ENCODE peak calls at places on chromosomes 1 and 21, in six cellular contexts. R is CD8-positive, alpha-beta memory T cell; L is adrenal gland; P is PC-9; K is HCT116; G is effector memory CD4-positive, alpha-beta T cell. F is an unnamed sample.

GRCh38 chr1:22450421-22451021 is 1.1 kb upstream of the ZBTB40 start:
- DNase-seq in R (no peak), L (peak), P (no peak), K (no peak), G (no peak), F (no peak)

GRCh38 chr1:3540876-3541275 is 70.4 kb downstream of the MEGF6 start:
- DNase-seq in R (no peak), L (no peak), P (peak), K (no peak), G (no peak), F (no peak)

GRCh38 chr1:2187619-2188018 is 7.0 kb downstream of the FAAP20 start:
- DNase-seq in R (no peak), L (no peak), P (no peak), K (no peak), G (no peak), F (no peak)

GRCh38 chr1:190377294-190377693 is 100.4 kb downstream of the BRINP3 start:
- DNase-seq in R (no peak), L (no peak), P (no peak), K (no peak), G (no peak), F (no peak)

GRCh38 chr1:176206006-176206960 is 803 bp downstream of the COP1 start:
- DNase-seq in R (no peak), L (peak), P (peak), K (no peak), G (no peak), F (peak)

GRCh38 chr1:202105571-202106339 is 17.0 kb upstream of the GPR37L1 start:
- DNase-seq in R (no peak), L (peak), P (peak), K (peak), G (no peak), F (no peak)

GRCh38 chr1:164495915-164496314 is 63.1 kb upstream of the PBX1 start:
- DNase-seq in R (no peak), L (no peak), P (no peak), K (no peak), G (no peak), F (no peak)

GRCh38 chr1:3000671-3001470 is 20.4 kb upstream of the ACTRT2 start:
- DNase-seq in R (no peak), L (no peak), P (no peak), K (no peak), G (no peak), F (no peak)

GRCh38 chr1:231353086-231353485 is 15.0 kb downstream of the SPRTN start:
- DNase-seq in R (no peak), L (no peak), P (no peak), K (no peak), G (no peak), F (no peak)

GRCh38 chr1:10400013-10400412 is 1.1 kb downstream of the PGD start:
- DNase-seq in R (no peak), L (no peak), P (no peak), K (no peak), G (no peak), F (no peak)

GRCh38 chr1:70204578-70204977 is 801 bp downstream of the LRRC40 start:
- DNase-seq in R (no peak), L (no peak), P (no peak), K (no peak), G (no peak), F (no peak)

GRCh38 chr1:183279835-183280234 is 93.8 kb downstream of the LAMC2 start:
- DNase-seq in R (no peak), L (peak), P (peak), K (no peak), G (no peak), F (no peak)

GRCh38 chr21:33212159-33212851 is 17.4 kb upstream of the IFNAR2 start:
- DNase-seq in R (no peak), L (peak), P (no peak), K (no peak), G (no peak), F (peak)

GRCh38 chr21:44448651-44449131 is 6.6 kb upstream of the LRRC3 start:
- DNase-seq in R (peak), L (peak), P (no peak), K (no peak), G (no peak), F (no peak)

GRCh38 chr1:19412654-19413053 is 72.7 kb downstream of the CAPZB start:
- DNase-seq in R (no peak), L (no peak), P (no peak), K (no peak), G (no peak), F (no peak)

GRCh38 chr1:222736972-222737371 is at the start of gene FAM177B:
- DNase-seq in R (no peak), L (no peak), P (peak), K (no peak), G (no peak), F (no peak)

GRCh38 chr1:170729608-170730378 is 65.9 kb downstream of the PRRX1 start:
- DNase-seq in R (no peak), L (no peak), P (no peak), K (no peak), G (no peak), F (no peak)

GRCh38 chr1:80248886-80249285 is 1242.4 kb upstream of the ADGRL4 start:
- DNase-seq in R (no peak), L (no peak), P (no peak), K (no peak), G (no peak), F (no peak)

GRCh38 chr1:35925741-35926140 is 5.2 kb upstream of the AGO3 start:
- DNase-seq in R (no peak), L (no peak), P (no peak), K (no peak), G (no peak), F (no peak)

GRCh38 chr1:73452522-73452921 is 745.5 kb downstream of the LRRIQ3 start:
- DNase-seq in R (no peak), L (no peak), P (no peak), K (no peak), G (no peak), F (no peak)

GRCh38 chr1:91535441-91535840 is 34.8 kb downstream of the CDC7 start:
- DNase-seq in R (no peak), L (no peak), P (no peak), K (no peak), G (no peak), F (no peak)

GRCh38 chr1:55037733-55038551 is 1.4 kb upstream of the PCSK9 start:
- DNase-seq in R (no peak), L (no peak), P (no peak), K (no peak), G (no peak), F (no peak)

GRCh38 chr1:167121375-167122120 is 27.7 kb downstream of the STYXL2 start:
- DNase-seq in R (no peak), L (peak), P (peak), K (peak), G (no peak), F (no peak)

GRCh38 chr1:33146038-33146437 is 35.8 kb downstream of the TRIM62 start:
- DNase-seq in R (no peak), L (no peak), P (no peak), K (no peak), G (no peak), F (no peak)

GRCh38 chr1:68213843-68214242 is 18.5 kb downstream of the WLS start:
- DNase-seq in R (no peak), L (peak), P (no peak), K (no peak), G (no peak), F (no peak)

GRCh38 chr1:43565600-43566360 is 35.1 kb downstream of the PTPRF start:
- DNase-seq in R (no peak), L (peak), P (peak), K (no peak), G (no peak), F (no peak)

GRCh38 chr1:207335695-207336363 is 14.4 kb downstream of the CD55 start:
- DNase-seq in R (no peak), L (peak), P (no peak), K (no peak), G (no peak), F (peak)

GRCh38 chr1:236159704-236160539 is 17.6 kb downstream of the GPR137B start:
- DNase-seq in R (no peak), L (no peak), P (no peak), K (no peak), G (no peak), F (no peak)

GRCh38 chr1:42777860-42778259 is 6.9 kb upstream of the TMEM269 start:
- DNase-seq in R (no peak), L (peak), P (no peak), K (no peak), G (no peak), F (peak)

GRCh38 chr1:68197891-68198290 is 34.4 kb downstream of the WLS start:
- DNase-seq in R (no peak), L (no peak), P (peak), K (peak), G (no peak), F (no peak)

GRCh38 chr21:39657091-39657689 is 44.5 kb downstream of the B3GALT5 start:
- DNase-seq in R (no peak), L (no peak), P (no peak), K (no peak), G (no peak), F (no peak)

GRCh38 chr1:235972316-235973090 is 92.4 kb downstream of the NID1 start:
- DNase-seq in R (no peak), L (peak), P (no peak), K (no peak), G (no peak), F (no peak)

GRCh38 chr1:21914880-21915640 is 22.1 kb downstream of the HSPG2 start:
- DNase-seq in R (no peak), L (no peak), P (no peak), K (no peak), G (no peak), F (no peak)

GRCh38 chr1:202945483-202945882 is 12.6 kb downstream of the ADIPOR1 start:
- DNase-seq in R (no peak), L (no peak), P (no peak), K (no peak), G (no peak), F (no peak)

GRCh38 chr1:217425528-217425927 is 205.4 kb downstream of the GPATCH2 start:
- DNase-seq in R (no peak), L (no peak), P (no peak), K (no peak), G (no peak), F (no peak)

GRCh38 chr1:32770221-32770731 is 46.9 kb downstream of the YARS1 start:
- DNase-seq in R (no peak), L (no peak), P (no peak), K (no peak), G (no peak), F (no peak)

GRCh38 chr1:211352985-211353515 is 26.4 kb downstream of the TRAF5 start:
- DNase-seq in R (peak), L (peak), P (no peak), K (peak), G (peak), F (peak)

GRCh38 chr1:83998205-83998598 is 730 bp downstream of the TTLL7 start:
- DNase-seq in R (no peak), L (no peak), P (no peak), K (no peak), G (no peak), F (no peak)

GRCh38 chr1:8367571-8368184 is 49.8 kb downstream of the SLC45A1 start:
- DNase-seq in R (no peak), L (peak), P (no peak), K (no peak), G (no peak), F (no peak)
- H3K4me3 ChIP-seq in R (no peak), L (no peak), P (no peak), K (no peak), G (no peak), F (no peak)

DNA sequence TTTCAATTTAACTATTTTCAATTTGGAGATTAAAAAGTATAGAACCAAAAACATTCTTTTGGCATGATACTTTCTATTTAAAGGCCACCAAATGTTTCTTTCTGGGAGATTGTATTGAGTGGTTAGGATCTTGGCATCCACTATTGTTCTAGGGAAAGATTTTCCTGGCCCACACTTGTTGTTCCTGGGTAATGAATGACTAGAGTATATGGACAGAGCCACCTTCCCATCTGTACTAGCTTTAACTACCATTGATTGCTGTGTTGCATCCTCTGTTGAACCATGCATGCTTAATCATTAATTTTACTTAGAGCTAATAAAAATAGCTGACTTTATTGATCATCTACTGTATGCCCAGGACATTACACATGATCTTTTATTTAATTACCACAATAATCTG is 9.6 kb upstream of the DPYD start:
- DNase-seq in R (no peak), L (no peak), P (no peak), K (no peak), G (no peak), F (no peak)
- H3K4me3 ChIP-seq in R (no peak), L (no peak), P (no peak), K (no peak), G (no peak), F (no peak)

GRCh38 chr1:111585461-111586100 is 34.0 kb upstream of the RAP1A start:
- DNase-seq in R (no peak), L (no peak), P (no peak), K (no peak), G (no peak), F (no peak)
- H3K4me3 ChIP-seq in R (no peak), L (no peak), P (no peak), K (no peak), G (no peak), F (no peak)

DNA sequence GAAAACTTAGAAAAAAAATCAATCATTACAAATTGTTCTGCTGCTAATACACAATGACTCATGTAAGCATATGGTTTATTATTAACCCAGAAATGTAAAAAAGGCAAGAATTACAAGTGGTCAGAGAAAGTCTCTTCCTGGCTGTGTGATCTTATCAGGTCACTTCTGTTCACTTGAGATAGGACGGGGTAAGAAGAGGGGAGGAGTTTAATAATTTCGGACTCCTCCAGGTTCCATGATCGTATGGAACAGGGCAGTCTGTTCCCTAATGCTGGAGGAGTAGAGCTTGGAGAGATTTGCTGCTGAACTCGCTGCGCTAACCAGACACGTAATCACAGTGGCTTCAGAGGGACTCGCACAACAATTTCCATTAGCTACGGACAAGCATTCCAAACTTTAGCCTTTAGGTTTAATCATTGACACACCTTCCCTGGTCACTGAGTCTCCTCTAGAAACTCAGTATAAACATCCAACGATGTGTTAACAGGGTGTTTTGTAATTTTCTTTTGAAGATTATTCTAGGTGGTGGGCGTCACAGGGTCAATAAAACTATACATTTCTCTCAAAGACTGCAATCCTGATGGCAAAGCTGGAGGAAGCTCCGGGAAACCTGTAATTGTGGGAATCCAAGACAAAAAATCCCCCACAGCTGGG is 1.3 kb downstream of the CRYZ start:
- DNase-seq in R (no peak), L (no peak), P (no peak), K (no peak), G (no peak), F (no peak)
- H3K4me3 ChIP-seq in R (no peak), L (no peak), P (peak), K (peak), G (no peak), F (no peak)

GRCh38 chr1:159011701-159012100 is 2.0 kb downstream of the IFI16 start:
- DNase-seq in R (no peak), L (no peak), P (no peak), K (no peak), G (no peak), F (no peak)

GRCh38 chr1:159014851-159015250 is 5.1 kb downstream of the IFI16 start:
- DNase-seq in R (no peak), L (no peak), P (no peak), K (no peak), G (no peak), F (no peak)

GRCh38 chr1:159012495-159012894 is 2.8 kb downstream of the IFI16 start:
- DNase-seq in R (peak), L (peak), P (no peak), K (no peak), G (no peak), F (peak)

GRCh38 chr1:159015440-159015909 is 5.8 kb downstream of the IFI16 start:
- DNase-seq in R (peak), L (peak), P (no peak), K (no peak), G (peak), F (peak)

DNA sequence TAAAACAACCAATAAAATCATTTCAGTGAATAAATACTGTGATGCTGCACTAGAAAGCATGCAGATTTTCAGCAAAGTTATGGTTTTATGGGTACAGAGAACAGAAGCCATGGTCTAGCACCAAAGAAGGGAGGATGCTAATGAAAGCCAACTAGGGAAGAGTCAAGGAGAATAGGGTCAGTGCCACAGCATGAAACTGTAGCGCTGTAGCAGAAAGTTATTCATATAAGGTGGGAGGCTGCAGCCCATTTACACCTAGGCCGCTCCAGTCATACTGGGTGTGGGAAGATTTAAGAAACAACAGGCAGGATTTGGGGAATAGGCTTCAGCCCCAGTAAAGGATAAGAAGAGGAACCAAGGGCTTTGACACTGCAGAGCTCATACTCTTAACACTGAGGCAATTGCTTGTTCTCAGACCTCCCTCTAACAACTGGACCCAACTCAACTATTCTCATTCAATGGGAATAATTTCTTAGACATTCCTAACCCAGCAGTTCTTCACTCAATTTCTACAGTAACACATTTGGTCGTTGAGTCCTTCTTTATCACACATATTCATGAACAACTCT is 4.4 kb downstream of the IFI16 start:
- DNase-seq in R (no peak), L (no peak), P (no peak), K (no peak), G (no peak), F (no peak)
- H3K4me3 ChIP-seq in R (peak), L (no peak), P (no peak), K (no peak), G (peak), F (no peak)

DNA sequence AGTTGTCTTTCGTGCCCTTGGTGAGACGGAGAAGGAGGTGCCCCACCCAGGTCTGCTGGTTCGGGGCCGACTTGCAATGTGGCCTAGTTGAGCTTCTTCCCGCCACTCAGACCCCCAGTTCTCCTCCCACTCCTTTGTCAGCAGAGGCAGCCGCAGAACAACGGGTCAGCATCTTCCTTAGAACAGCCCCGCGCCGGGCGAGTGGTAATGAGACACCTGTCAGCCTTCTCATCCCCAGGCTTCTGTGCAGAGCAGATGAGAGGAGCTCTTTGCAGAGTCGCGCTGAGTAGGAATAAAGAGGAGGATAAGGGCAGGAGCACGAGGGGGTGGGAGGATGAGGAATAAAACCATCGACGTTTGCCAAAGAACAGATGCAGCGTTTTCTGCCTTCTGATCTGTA is 27.7 kb upstream of the IGSF21 start:
- DNase-seq in R (no peak), L (no peak), P (no peak), K (no peak), G (no peak), F (no peak)
- H3K4me3 ChIP-seq in R (no peak), L (no peak), P (no peak), K (no peak), G (no peak), F (no peak)

GRCh38 chr1:237186733-237187132 is 144.7 kb downstream of the RYR2 start:
- DNase-seq in R (no peak), L (no peak), P (no peak), K (no peak), G (no peak), F (no peak)

GRCh38 chr1:237187854-237188253 is 145.9 kb downstream of the RYR2 start:
- DNase-seq in R (no peak), L (no peak), P (no peak), K (no peak), G (no peak), F (no peak)

GRCh38 chr1:237191403-237191802 is 149.4 kb downstream of the RYR2 start:
- DNase-seq in R (no peak), L (no peak), P (no peak), K (no peak), G (no peak), F (no peak)
- H3K4me3 ChIP-seq in R (no peak), L (no peak), P (no peak), K (no peak), G (no peak), F (no peak)

GRCh38 chr1:111453706-111454105 is 4.4 kb downstream of the ATP5PB start:
- DNase-seq in R (no peak), L (no peak), P (no peak), K (no peak), G (no peak), F (no peak)
- H3K4me3 ChIP-seq in R (no peak), L (no peak), P (no peak), K (no peak), G (no peak), F (no peak)

GRCh38 chr1:38134294-38134755 is 87.7 kb upstream of the POU3F1 start:
- DNase-seq in R (no peak), L (no peak), P (no peak), K (no peak), G (no peak), F (no peak)
- H3K4me3 ChIP-seq in R (no peak), L (no peak), P (no peak), K (no peak), G (no peak), F (no peak)

GRCh38 chr1:225940385-225941151 is 452 bp downstream of the LEFTY2 start:
- DNase-seq in R (no peak), L (no peak), P (no peak), K (no peak), G (no peak), F (no peak)
- H3K4me3 ChIP-seq in R (no peak), L (no peak), P (no peak), K (no peak), G (no peak), F (no peak)

F was measured in Jurkat, Clone E6-1.